ENCODE peak calls at places on chromosomes 4 and X, in ten cellular contexts. I, Y, P, C, O, G, L, T, J and F are unnamed samples.

GRCh38 chrX:16610121-16610565 is 39.8 kb upstream of the S100G start:
- DNase-seq in I (no peak), Y (no peak), P (no peak), C (no peak), O (peak; percentile 64), G (no peak), L (no peak), T (no peak), J (no peak), F (no peak)

GRCh38 chr4:151933122-151933827 is 172.5 kb upstream of the GATB start:
- DNase-seq in I (no peak), Y (no peak), P (no peak), C (no peak), O (no peak), G (no peak), L (no peak), T (no peak), J (no peak), F (no peak)

GRCh38 chr4:100147684-100148083 is 42.6 kb downstream of the DDIT4L start:
- DNase-seq in I (no peak), Y (no peak), P (no peak), C (no peak), O (no peak), G (no peak), L (no peak), T (no peak), J (no peak), F (no peak)

GRCh38 chr4:915595-915994 is 16.5 kb downstream of the GAK start:
- DNase-seq in I (no peak), Y (no peak), P (no peak), C (peak; percentile 29), O (peak; percentile 20), G (no peak), L (no peak), T (peak; percentile 62), J (no peak), F (no peak)

GRCh38 chr4:46894841-46895240 is 14.2 kb downstream of the COX7B2 start:
- DNase-seq in I (no peak), Y (no peak), P (no peak), C (no peak), O (no peak), G (no peak), L (no peak), T (no peak), J (no peak), F (no peak)

GRCh38 chrX:108219949-108220601 is 128.5 kb downstream of the ATG4A start:
- DNase-seq in I (no peak), Y (no peak), P (no peak), C (no peak), O (no peak), G (no peak), L (no peak), T (no peak), J (no peak), F (no peak)

GRCh38 chrX:40245411-40246140 is 147.8 kb upstream of the BCOR start:
- DNase-seq in I (no peak), Y (no peak), P (peak; percentile 63), C (no peak), O (peak; percentile 64), G (no peak), L (no peak), T (no peak), J (no peak), F (no peak)

GRCh38 chrX:1124531-1124930 is 87.9 kb downstream of the CRLF2 start:
- DNase-seq in I (no peak), Y (no peak), P (no peak), C (no peak), O (no peak), G (no peak), L (no peak), T (no peak), J (no peak), F (no peak)

GRCh38 chrX:44012484-44013096 is 39.4 kb upstream of the NDP start:
- DNase-seq in I (no peak), Y (peak; percentile 68), P (no peak), C (peak; percentile 71), O (peak; percentile 69), G (peak; percentile 29), L (peak; percentile 23), T (peak; percentile 16), J (peak; percentile 31), F (no peak)

GRCh38 chr4:137660211-137660610 is 127.9 kb upstream of the PCDH18 start:
- DNase-seq in I (no peak), Y (no peak), P (no peak), C (no peak), O (no peak), G (no peak), L (no peak), T (no peak), J (no peak), F (no peak)

GRCh38 chrX:41596586-41596985 is 92.2 kb upstream of the GPR34 start:
- DNase-seq in I (no peak), Y (no peak), P (no peak), C (no peak), O (no peak), G (no peak), L (no peak), T (no peak), J (no peak), F (no peak)

GRCh38 chrX:22300130-22300529 is 27.4 kb downstream of the CBLL2 start:
- DNase-seq in I (peak; percentile 5), Y (peak; percentile 45), P (no peak), C (peak; percentile 42), O (peak; percentile 44), G (no peak), L (no peak), T (peak; percentile 21), J (no peak), F (no peak)

GRCh38 chr4:102299302-102299701 is 46.0 kb downstream of the SLC39A8 start:
- DNase-seq in I (no peak), Y (no peak), P (no peak), C (no peak), O (no peak), G (no peak), L (no peak), T (no peak), J (no peak), F (no peak)

GRCh38 chr4:89123418-89123817 is 12.1 kb downstream of the TIGD2 start:
- DNase-seq in I (no peak), Y (no peak), P (no peak), C (no peak), O (no peak), G (no peak), L (no peak), T (no peak), J (no peak), F (no peak)

GRCh38 chr4:31968842-31969241 is 1248.7 kb downstream of the PCDH7 start:
- DNase-seq in I (no peak), Y (no peak), P (no peak), C (no peak), O (no peak), G (no peak), L (no peak), T (no peak), J (no peak), F (no peak)

GRCh38 chr4:724131-724530 is 18.5 kb downstream of the PCGF3 start:
- DNase-seq in I (no peak), Y (no peak), P (no peak), C (no peak), O (no peak), G (no peak), L (no peak), T (no peak), J (no peak), F (no peak)

GRCh38 chr4:15370296-15370695 is 57.5 kb upstream of the C1QTNF7 start:
- DNase-seq in I (no peak), Y (no peak), P (no peak), C (no peak), O (no peak), G (no peak), L (no peak), T (no peak), J (no peak), F (no peak)

GRCh38 chr4:127251423-127251822 is 381.3 kb upstream of the INTU start:
- DNase-seq in I (no peak), Y (no peak), P (no peak), C (no peak), O (no peak), G (no peak), L (no peak), T (no peak), J (no peak), F (no peak)

GRCh38 chr4:95549246-95550138 is 719 bp upstream of the UNC5C start:
- DNase-seq in I (peak; percentile 11), Y (no peak), P (peak; percentile 30), C (peak; percentile 26), O (peak; percentile 41), G (peak; percentile 27), L (peak; percentile 49), T (peak; percentile 85), J (no peak), F (no peak)
- TF ChIP-seq POLR2A in I (no peak), Y (no peak), P (no peak), C (no peak), O (no peak), G (no peak), L (no peak), T (no peak), J (no peak), F (no peak)

GRCh38 chr4:98565646-98566403 is 92.6 kb downstream of the TSPAN5 start:
- DNase-seq in I (no peak), Y (no peak), P (no peak), C (no peak), O (no peak), G (no peak), L (no peak), T (no peak), J (no peak), F (no peak)
- H3K27ac ChIP-seq in I (no peak overlapping the region), Y (no peak overlapping the region), P (peak overlapping the region; percentile 40), C (no peak overlapping the region), O (no peak overlapping the region), G (no peak overlapping the region), L (peak overlapping the region; percentile 48), T (peak overlapping the region; percentile 71), J (no peak overlapping the region), F (peak overlapping the region; percentile 2)

GRCh38 chr4:181731900-181732299 is 511.3 kb upstream of the TENM3 start:
- DNase-seq in I (no peak), Y (no peak), P (no peak), C (no peak), O (no peak), G (no peak), L (no peak), T (no peak), J (no peak), F (no peak)
- TF ChIP-seq POLR2A in I (no peak), Y (no peak), P (no peak), C (no peak), O (no peak), G (no peak), L (no peak), T (no peak), J (no peak), F (no peak)

DNA sequence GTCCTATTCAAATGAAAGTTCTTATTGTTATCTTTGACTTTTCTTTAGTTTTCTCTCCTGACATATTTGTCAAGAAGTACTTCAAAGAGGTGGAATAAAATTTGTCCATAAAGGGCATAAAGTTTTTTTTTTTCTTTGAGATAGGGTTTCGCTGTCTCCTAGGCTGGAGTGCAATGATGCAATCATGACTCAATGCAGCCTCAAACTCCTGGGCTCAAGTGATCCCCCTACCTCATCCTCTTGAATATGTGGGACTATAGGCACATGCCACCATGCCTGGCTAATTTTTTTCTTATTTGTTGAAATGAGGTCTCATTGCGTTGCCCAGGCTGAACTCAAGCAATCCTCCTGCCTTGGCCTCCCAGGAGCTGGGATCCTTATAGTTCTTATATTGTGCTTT is 11.4 kb downstream of the POLR2B start:
- DNase-seq in I (no peak), Y (no peak), P (no peak), C (no peak), O (no peak), G (no peak), L (no peak), T (no peak), J (no peak), F (no peak)
- H3K27ac ChIP-seq in I (no peak overlapping the region), Y (no peak overlapping the region), P (no peak overlapping the region), C (no peak overlapping the region), O (no peak overlapping the region), G (no peak overlapping the region), L (no peak overlapping the region), T (no peak overlapping the region), J (no peak overlapping the region), F (no peak overlapping the region)